ENCODE peak calls at places on chromosomes 3 and 15, in four cellular contexts. One of them, this sample, is unnamed.
A peak's percentile ranks its signal among the peaks of the same experiment; 100 is the strongest.

GRCh38 chr15:39283531-39283930 is 297.3 kb upstream of the THBS1 start:
- DNase-seq in mucosa of descending colon: no peak
- DNase-seq in endothelial cell: no peak
- DNase-seq in fibroblast of pulmonary artery: peak; percentile 48
- DNase-seq in this sample: no peak

GRCh38 chr3:15979490-15979889 is 181.7 kb upstream of the ANKRD28 start:
- DNase-seq in fibroblast of pulmonary artery: no peak
- DNase-seq in endothelial cell: no peak
- DNase-seq in mucosa of descending colon: no peak
- DNase-seq in this sample: no peak

GRCh38 chr15:87724330-87724729 is 532.2 kb downstream of the NTRK3 start:
- DNase-seq in fibroblast of pulmonary artery: no peak
- DNase-seq in mucosa of descending colon: no peak
- DNase-seq in endothelial cell: no peak
- DNase-seq in this sample: no peak

GRCh38 chr15:20106026-20106425 is 435.6 kb downstream of the GOLGA6L6 start:
- DNase-seq in endothelial cell: no peak
- DNase-seq in fibroblast of pulmonary artery: no peak
- DNase-seq in mucosa of descending colon: peak; percentile 62
- DNase-seq in this sample: no peak

GRCh38 chr3:62926494-62926893 is 51.3 kb upstream of the CADPS start:
- DNase-seq in mucosa of descending colon: no peak
- DNase-seq in endothelial cell: peak; percentile 33
- DNase-seq in fibroblast of pulmonary artery: no peak
- DNase-seq in this sample: no peak

GRCh38 chr3:174162550-174162949 is 696.6 kb upstream of the NAALADL2 start:
- DNase-seq in endothelial cell: no peak
- DNase-seq in mucosa of descending colon: no peak
- DNase-seq in fibroblast of pulmonary artery: no peak
- DNase-seq in this sample: no peak

GRCh38 chr3:13783556-13783955 is 96.3 kb downstream of the WNT7A start:
- DNase-seq in fibroblast of pulmonary artery: no peak
- DNase-seq in endothelial cell: no peak
- DNase-seq in mucosa of descending colon: no peak
- DNase-seq in this sample: no peak

GRCh38 chr15:57537072-57537471 is 54.6 kb upstream of the MYZAP start:
- DNase-seq in mucosa of descending colon: no peak
- DNase-seq in endothelial cell: no peak
- DNase-seq in fibroblast of pulmonary artery: peak; percentile 69
- DNase-seq in this sample: no peak

GRCh38 chr15:48177383-48177874 is 666 bp downstream of the MYEF2 start:
- DNase-seq in endothelial cell: no peak
- DNase-seq in fibroblast of pulmonary artery: peak; percentile 45
- DNase-seq in mucosa of descending colon: no peak
- DNase-seq in this sample: peak; percentile 16

GRCh38 chr3:123344175-123344908 is 104.5 kb downstream of the ADCY5 start:
- DNase-seq in endothelial cell: no peak
- DNase-seq in fibroblast of pulmonary artery: peak; percentile 32
- DNase-seq in mucosa of descending colon: no peak
- DNase-seq in this sample: peak; percentile 36

GRCh38 chr15:60634815-60635214 is 155.9 kb upstream of the ICE2 start:
- DNase-seq in fibroblast of pulmonary artery: no peak
- DNase-seq in endothelial cell: no peak
- DNase-seq in mucosa of descending colon: peak; percentile 50
- DNase-seq in this sample: no peak

GRCh38 chr3:18008706-18009363 is 266.4 kb upstream of the TBC1D5 start:
- DNase-seq in fibroblast of pulmonary artery: peak; percentile 54
- DNase-seq in mucosa of descending colon: no peak
- DNase-seq in endothelial cell: no peak
- DNase-seq in this sample: no peak

GRCh38 chr3:70550723-70551319 is 238.4 kb upstream of the MDFIC2 start:
- DNase-seq in mucosa of descending colon: peak; percentile 54
- DNase-seq in endothelial cell: peak; percentile 69
- DNase-seq in fibroblast of pulmonary artery: peak; percentile 66
- DNase-seq in this sample: peak; percentile 85

GRCh38 chr3:126926684-126927404 is 56.1 kb upstream of the PLXNA1 start:
- DNase-seq in mucosa of descending colon: no peak
- DNase-seq in fibroblast of pulmonary artery: peak; percentile 95
- DNase-seq in endothelial cell: no peak
- DNase-seq in this sample: no peak

GRCh38 chr3:134249442-134249841 is 1.2 kb downstream of the RYK start:
- DNase-seq in endothelial cell: no peak
- DNase-seq in mucosa of descending colon: no peak
- DNase-seq in fibroblast of pulmonary artery: no peak
- DNase-seq in this sample: no peak

GRCh38 chr3:89314454-89314853 is 207.0 kb downstream of the EPHA3 start:
- DNase-seq in endothelial cell: no peak
- DNase-seq in fibroblast of pulmonary artery: peak; percentile 46
- DNase-seq in mucosa of descending colon: no peak
- DNase-seq in this sample: no peak

GRCh38 chr3:194869482-194870169 is 183.9 kb downstream of the FAM43A start:
- DNase-seq in fibroblast of pulmonary artery: peak; percentile 62
- DNase-seq in endothelial cell: no peak
- DNase-seq in mucosa of descending colon: no peak
- DNase-seq in this sample: no peak
- TF ChIP-seq CTCF in fibroblast of pulmonary artery: peak; percentile 17
- TF ChIP-seq CTCF in endothelial cell: no peak
- TF ChIP-seq CTCF in mucosa of descending colon: no peak
- TF ChIP-seq CTCF in this sample: no peak

GRCh38 chr15:29018406-29018805 is 132.6 kb downstream of the APBA2 start:
- DNase-seq in endothelial cell: no peak
- DNase-seq in fibroblast of pulmonary artery: no peak
- DNase-seq in mucosa of descending colon: no peak
- DNase-seq in this sample: no peak
- TF ChIP-seq CTCF in endothelial cell: peak; percentile 12
- TF ChIP-seq CTCF in fibroblast of pulmonary artery: no peak
- TF ChIP-seq CTCF in mucosa of descending colon: no peak
- TF ChIP-seq CTCF in this sample: no peak

GRCh38 chr3:171879472-171879871 is 36.3 kb downstream of the TMEM212 start:
- DNase-seq in fibroblast of pulmonary artery: no peak
- DNase-seq in mucosa of descending colon: no peak
- DNase-seq in endothelial cell: no peak
- DNase-seq in this sample: no peak
- TF ChIP-seq CTCF in fibroblast of pulmonary artery: no peak
- TF ChIP-seq CTCF in mucosa of descending colon: no peak
- TF ChIP-seq CTCF in endothelial cell: no peak
- TF ChIP-seq CTCF in this sample: no peak

GRCh38 chr3:195931582-195932273 is 23.4 kb upstream of the TNK2 start:
- DNase-seq in mucosa of descending colon: no peak
- DNase-seq in fibroblast of pulmonary artery: no peak
- DNase-seq in endothelial cell: no peak
- DNase-seq in this sample: no peak
- TF ChIP-seq CTCF in mucosa of descending colon: no peak
- TF ChIP-seq CTCF in fibroblast of pulmonary artery: no peak
- TF ChIP-seq CTCF in endothelial cell: no peak
- TF ChIP-seq CTCF in this sample: no peak

DNA sequence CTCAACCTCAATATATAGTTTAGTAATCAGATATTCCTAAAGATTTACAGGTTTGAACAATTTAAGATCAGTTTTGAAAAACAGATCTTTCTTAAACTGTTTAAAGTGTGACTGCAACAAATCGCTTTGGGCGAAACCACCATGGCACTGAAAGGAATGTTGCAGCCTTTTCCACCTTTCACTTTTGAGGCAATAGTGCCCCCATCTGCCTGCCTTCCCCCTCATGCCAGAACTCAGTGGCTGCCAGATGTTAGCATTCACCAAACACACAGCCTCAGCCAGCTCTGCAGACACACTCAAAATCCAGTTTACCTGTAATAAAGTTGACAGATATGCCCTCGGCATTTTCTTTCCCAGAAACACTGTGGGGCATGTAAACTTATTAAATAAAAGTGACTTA is 3.3 kb downstream of the LYSMD4 start:
- DNase-seq in mucosa of descending colon: no peak
- DNase-seq in endothelial cell: peak; percentile 51
- DNase-seq in fibroblast of pulmonary artery: peak; percentile 68
- DNase-seq in this sample: peak; percentile 41
- TF ChIP-seq CTCF in mucosa of descending colon: no peak
- TF ChIP-seq CTCF in endothelial cell: no peak
- TF ChIP-seq CTCF in fibroblast of pulmonary artery: peak; percentile 60
- TF ChIP-seq CTCF in this sample: peak; percentile 31

GRCh38 chr15:31974855-31975421 is 55.4 kb upstream of the CHRNA7 start:
- DNase-seq in fibroblast of pulmonary artery: peak; percentile 21
- DNase-seq in mucosa of descending colon: no peak
- DNase-seq in endothelial cell: peak; percentile 73
- DNase-seq in this sample: peak; percentile 32
- TF ChIP-seq CTCF in fibroblast of pulmonary artery: peak; percentile 57
- TF ChIP-seq CTCF in mucosa of descending colon: peak; percentile 52
- TF ChIP-seq CTCF in endothelial cell: peak; percentile 84
- TF ChIP-seq CTCF in this sample: peak; percentile 74

GRCh38 chr15:28917791-28918140 is 32.0 kb downstream of the APBA2 start:
- DNase-seq in endothelial cell: no peak
- DNase-seq in mucosa of descending colon: no peak
- DNase-seq in fibroblast of pulmonary artery: no peak
- DNase-seq in this sample: no peak

GRCh38 chr15:28919201-28919627 is 33.4 kb downstream of the APBA2 start:
- DNase-seq in mucosa of descending colon: no peak
- DNase-seq in fibroblast of pulmonary artery: no peak
- DNase-seq in endothelial cell: no peak
- DNase-seq in this sample: peak; percentile 80

GRCh38 chr15:28919679-28920655 is 34.2 kb downstream of the APBA2 start:
- DNase-seq in endothelial cell: no peak
- DNase-seq in fibroblast of pulmonary artery: no peak
- DNase-seq in mucosa of descending colon: no peak
- DNase-seq in this sample: peak; percentile 40

GRCh38 chr15:28915935-28916334 is 30.2 kb downstream of the APBA2 start:
- DNase-seq in endothelial cell: no peak
- DNase-seq in mucosa of descending colon: no peak
- DNase-seq in fibroblast of pulmonary artery: no peak
- DNase-seq in this sample: no peak

DNA sequence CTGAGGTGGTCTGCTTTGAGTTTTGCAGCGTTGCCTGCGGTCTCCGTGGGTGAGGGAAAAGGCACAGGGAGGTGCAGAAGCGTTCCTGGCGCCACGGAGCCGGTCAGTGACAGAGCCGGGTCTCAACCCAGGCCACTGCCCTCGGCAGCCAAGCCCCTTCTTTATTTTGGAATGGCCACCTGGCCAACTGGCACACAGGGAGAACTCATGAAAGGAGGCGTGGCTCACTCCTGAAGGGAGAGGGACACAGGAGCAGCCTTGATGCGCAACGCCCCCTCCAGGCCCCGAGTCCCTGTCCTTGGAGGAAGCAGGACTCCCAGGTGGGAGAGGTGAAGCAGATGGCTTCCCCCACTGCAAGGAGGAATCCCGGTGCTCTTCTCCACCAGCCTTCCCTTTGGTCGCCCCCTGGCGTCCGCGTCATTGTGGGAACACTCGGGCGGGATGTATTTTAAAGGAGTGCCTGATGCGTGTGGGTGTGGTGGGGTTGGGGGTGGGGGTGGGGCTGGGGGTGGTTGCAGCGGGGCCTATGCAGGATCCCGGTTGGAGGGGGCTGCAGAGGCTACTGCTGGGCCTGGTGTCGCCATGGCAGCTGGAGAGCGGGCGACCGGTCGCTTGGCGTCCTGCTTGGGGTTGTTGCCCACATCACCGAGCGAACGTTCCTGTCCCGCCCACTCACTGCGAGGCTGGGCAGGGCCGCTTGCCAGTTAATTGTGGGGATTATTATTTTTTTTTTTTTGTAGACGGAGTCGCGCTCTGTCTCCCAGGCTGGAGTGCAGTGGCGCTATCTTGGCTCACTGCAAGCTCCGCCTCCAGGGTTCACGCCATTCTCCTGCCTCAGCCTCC is 32.6 kb downstream of the APBA2 start:
- DNase-seq in mucosa of descending colon: no peak
- DNase-seq in fibroblast of pulmonary artery: peak; percentile 34
- DNase-seq in endothelial cell: peak; percentile 77
- DNase-seq in this sample: no peak
- TF ChIP-seq CTCF in mucosa of descending colon: no peak
- TF ChIP-seq CTCF in fibroblast of pulmonary artery: peak; percentile 43
- TF ChIP-seq CTCF in endothelial cell: peak; percentile 39
- TF ChIP-seq CTCF in this sample: no peak

GRCh38 chr3:72050771-72051170 is 265.8 kb upstream of the PROK2 start:
- DNase-seq in mucosa of descending colon: no peak
- DNase-seq in fibroblast of pulmonary artery: no peak
- DNase-seq in endothelial cell: no peak
- DNase-seq in this sample: no peak

GRCh38 chr3:72048873-72049272 is 263.9 kb upstream of the PROK2 start:
- DNase-seq in mucosa of descending colon: no peak
- DNase-seq in endothelial cell: no peak
- DNase-seq in fibroblast of pulmonary artery: no peak
- DNase-seq in this sample: no peak

GRCh38 chr3:72049300-72049699 is 264.4 kb upstream of the PROK2 start:
- DNase-seq in endothelial cell: no peak
- DNase-seq in fibroblast of pulmonary artery: no peak
- DNase-seq in mucosa of descending colon: no peak
- DNase-seq in this sample: no peak

GRCh38 chr3:72047472-72047871 is 262.5 kb upstream of the PROK2 start:
- DNase-seq in fibroblast of pulmonary artery: no peak
- DNase-seq in endothelial cell: no peak
- DNase-seq in mucosa of descending colon: no peak
- DNase-seq in this sample: no peak

GRCh38 chr3:72050048-72050632 is 265.2 kb upstream of the PROK2 start:
- DNase-seq in endothelial cell: no peak
- DNase-seq in fibroblast of pulmonary artery: no peak
- DNase-seq in mucosa of descending colon: no peak
- DNase-seq in this sample: no peak
- TF ChIP-seq CTCF in endothelial cell: no peak
- TF ChIP-seq CTCF in fibroblast of pulmonary artery: no peak
- TF ChIP-seq CTCF in mucosa of descending colon: no peak
- TF ChIP-seq CTCF in this sample: no peak

GRCh38 chr3:10192953-10193691 is 28.4 kb downstream of the IRAK2 start:
- DNase-seq in mucosa of descending colon: no peak
- DNase-seq in endothelial cell: peak; percentile 18
- DNase-seq in fibroblast of pulmonary artery: peak; percentile 89
- DNase-seq in this sample: peak; percentile 83
- TF ChIP-seq CTCF in mucosa of descending colon: no peak
- TF ChIP-seq CTCF in endothelial cell: peak; percentile 11
- TF ChIP-seq CTCF in fibroblast of pulmonary artery: peak; percentile 77
- TF ChIP-seq CTCF in this sample: peak; percentile 32